ENCODE peak calls at places on chromosomes 7 and 10, in ten cellular contexts. A, R, D, J, M, E, O, P, K and L are unnamed samples.

GRCh38 chr10:77445562-77445961 is 192.0 kb downstream of the KCNMA1 start:
- DNase-seq in K (no peak), J (no peak), D (no peak), M (no peak), A (no peak), E (no peak), R (no peak), P (no peak), O (no peak), L (no peak)

GRCh38 chr7:30927040-30927439 is 15.4 kb downstream of the AQP1 start:
- DNase-seq in M (no peak), J (no peak), E (no peak), P (no peak), D (no peak), A (no peak), O (no peak), R (no peak), K (no peak), L (peak)

GRCh38 chr10:86632009-86632800 is 22.1 kb upstream of the OPN4 start:
- DNase-seq in E (no peak), J (no peak), K (no peak), M (peak), A (no peak), O (no peak), R (no peak), P (no peak), D (peak), L (no peak)

GRCh38 chr7:20214787-20215669 is 2.2 kb downstream of the MACC1 start:
- DNase-seq in E (no peak), A (no peak), K (no peak), M (no peak), J (peak), O (no peak), R (no peak), D (no peak), P (no peak), L (no peak)

GRCh38 chr7:84258628-84259027 is 64.0 kb upstream of the SEMA3A start:
- DNase-seq in R (no peak), E (no peak), M (no peak), D (no peak), O (no peak), K (no peak), P (peak), J (no peak), A (no peak), L (no peak)

GRCh38 chr10:76969366-76969990 is 668.1 kb downstream of the KCNMA1 start:
- DNase-seq in E (no peak), O (no peak), D (no peak), M (no peak), K (no peak), J (no peak), R (no peak), P (no peak), A (no peak), L (no peak)

GRCh38 chr10:101571573-101571925 is 16.5 kb downstream of the POLL start:
- DNase-seq in M (no peak), E (no peak), R (no peak), J (no peak), O (no peak), D (no peak), K (no peak), P (no peak), A (no peak), L (no peak)

GRCh38 chr7:108144931-108145330 is 14.8 kb upstream of the LAMB4 start:
- DNase-seq in A (no peak), D (no peak), M (no peak), O (no peak), K (no peak), J (no peak), E (no peak), P (no peak), R (no peak), L (no peak)

GRCh38 chr7:70238171-70238575 is 639.9 kb downstream of the AUTS2 start:
- DNase-seq in E (no peak), R (peak), O (no peak), A (no peak), P (no peak), K (no peak), M (no peak), J (no peak), D (no peak), L (no peak)

GRCh38 chr10:61136151-61136550 is 192.2 kb upstream of the RHOBTB1 start:
- DNase-seq in R (no peak), J (no peak), D (no peak), A (no peak), M (no peak), E (no peak), K (peak), P (peak), O (no peak), L (no peak)

GRCh38 chr7:128947854-128948253 is 10.1 kb downstream of the IRF5 start:
- DNase-seq in A (no peak), E (no peak), K (no peak), O (no peak), P (peak), R (no peak), M (no peak), J (no peak), D (no peak), L (no peak)

GRCh38 chr7:142771353-142771723 is 568 bp downstream of the PRSS2 start:
- DNase-seq in E (no peak), D (no peak), P (no peak), A (no peak), R (no peak), J (no peak), M (no peak), K (no peak), O (no peak), L (no peak)

GRCh38 chr10:35795131-35795819 is 153.2 kb upstream of the FZD8 start:
- DNase-seq in A (no peak), D (no peak), P (peak), J (no peak), K (no peak), E (no peak), O (no peak), R (no peak), M (no peak), L (no peak)

GRCh38 chr7:130553398-130554029 is 61.6 kb downstream of the MEST start:
- DNase-seq in P (no peak), E (no peak), A (no peak), R (no peak), D (no peak), K (no peak), O (no peak), J (no peak), M (no peak), L (no peak)